ENCODE peak calls at places on chromosomes 16 and 17, in ten cellular contexts. J is left lobe of liver; N is HEK293T; C is HTR-8/SVneo; A is Panc1; P is aorta; M is left ventricle myocardium inferior; U is germinal center; W is hypothalamus; G is activated gamma-delta T cell treated with anti-CD3 and anti-CD28 coated beads, Interleukin-2, amount 50 U/mL, for 16 hours. X is an unnamed sample.

GRCh38 chr16:15773964-15774363 is 82.9 kb downstream of the MYH11 start:
- DNase-seq in M (no peak), C (no peak), W (no peak), A (no peak), P (no peak), G (no peak), U (no peak), J (no peak), N (no peak), X (no peak)

GRCh38 chr17:2271985-2272702 is 31.4 kb downstream of the SMG6 start:
- DNase-seq in P (no peak), J (no peak), W (no peak), A (no peak), C (no peak), G (no peak), M (no peak), U (no peak), N (no peak), X (no peak)

GRCh38 chr16:75114179-75114945 is 2.2 kb downstream of the LDHD start:
- DNase-seq in A (no peak), U (peak), W (no peak), N (no peak), M (no peak), P (no peak), C (no peak), G (no peak), J (no peak), X (peak)

GRCh38 chr17:6661464-6661848 is 9.9 kb downstream of the C17orf100 start:
- DNase-seq in M (no peak), J (no peak), C (no peak), P (no peak), N (no peak), U (no peak), G (no peak), A (no peak), W (no peak), X (no peak)

GRCh38 chr17:4334776-4335175 is 31.7 kb downstream of the UBE2G1 start:
- DNase-seq in J (no peak), M (no peak), W (no peak), G (no peak), N (no peak), P (no peak), A (no peak), C (no peak), U (no peak), X (no peak)

GRCh38 chr17:21119247-21119944 is 7.4 kb upstream of the DHRS7B start:
- DNase-seq in J (peak), A (peak), W (peak), P (peak), N (peak), U (peak), C (peak), G (peak), M (peak), X (peak)

GRCh38 chr17:82876602-82877391 is 37.0 kb upstream of the ZNF750 start:
- DNase-seq in N (peak), G (no peak), C (peak), A (no peak), P (peak), J (peak), U (no peak), W (peak), M (peak), X (peak)

GRCh38 chr17:2233441-2233947 is 70.1 kb downstream of the SMG6 start:
- DNase-seq in N (no peak), M (peak), J (no peak), P (no peak), C (peak), G (no peak), W (no peak), A (no peak), U (no peak), X (no peak)

GRCh38 chr16:76303637-76304314 is 26.6 kb downstream of the CNTNAP4 start:
- DNase-seq in N (no peak), U (no peak), P (no peak), W (no peak), C (no peak), G (no peak), M (no peak), A (no peak), J (no peak), X (no peak)

GRCh38 chr16:386641-387156 is 4.9 kb upstream of the PGAP6 start:
- DNase-seq in M (no peak), N (no peak), U (no peak), C (no peak), W (no peak), A (no peak), J (no peak), G (no peak), P (no peak), X (no peak)

GRCh38 chr17:29038511-29039300 is 4.2 kb upstream of the PIPOX start:
- DNase-seq in G (no peak), A (no peak), M (no peak), N (no peak), P (no peak), U (no peak), W (no peak), J (no peak), C (no peak), X (no peak)

GRCh38 chr16:89395150-89396142 is 94.9 kb downstream of the ANKRD11 start:
- DNase-seq in P (peak), J (peak), U (no peak), A (peak), G (no peak), C (peak), N (peak), M (peak), W (peak), X (peak)

GRCh38 chr17:78013683-78014467 is 55.4 kb downstream of the TNRC6C start:
- DNase-seq in C (peak), A (peak), N (peak), G (peak), U (peak), J (no peak), M (no peak), P (no peak), W (no peak), X (peak)

GRCh38 chr16:4402439-4403132 is 13.8 kb downstream of the CORO7 start:
- DNase-seq in P (peak), J (peak), A (no peak), M (peak), N (peak), C (peak), G (peak), W (peak), U (peak), X (peak)

GRCh38 chr16:27972500-27972899 is 91.0 kb downstream of the GSG1L start:
- DNase-seq in P (no peak), N (peak), J (no peak), M (no peak), A (peak), G (no peak), W (no peak), U (peak), C (peak), X (peak)

GRCh38 chr16:52812945-52813556 is 239.6 kb downstream of the CHD9NB start:
- DNase-seq in C (peak), J (no peak), W (no peak), P (no peak), G (no peak), A (peak), U (no peak), N (no peak), M (no peak), X (no peak)

GRCh38 chr17:50062323-50063243 is 6.7 kb downstream of the ITGA3 start:
- DNase-seq in N (no peak), U (no peak), J (no peak), W (no peak), A (no peak), G (no peak), C (peak), M (peak), P (peak), X (peak)

GRCh38 chr16:72677662-72678447 is 370.1 kb downstream of the ZFHX3 start:
- DNase-seq in M (no peak), N (no peak), W (no peak), J (no peak), P (no peak), A (no peak), U (no peak), G (no peak), C (no peak), X (no peak)

GRCh38 chr17:78896091-78896833 is 6.7 kb downstream of the CEP295NL start:
- DNase-seq in N (no peak), P (no peak), W (peak), G (no peak), A (no peak), U (no peak), C (no peak), J (no peak), M (no peak), X (no peak)

GRCh38 chr16:12572316-12572985 is 231.2 kb downstream of the CPPED1 start:
- DNase-seq in J (no peak), N (no peak), C (no peak), M (no peak), W (no peak), U (no peak), A (no peak), P (no peak), G (no peak), X (no peak)

GRCh38 chr17:56160395-56160889 is 7.2 kb downstream of the ANKFN1 start:
- DNase-seq in A (no peak), W (no peak), G (no peak), U (no peak), J (no peak), N (no peak), P (no peak), M (no peak), C (no peak), X (no peak)

GRCh38 chr17:76063880-76064546 is 8.3 kb downstream of the SRP68 start:
- DNase-seq in J (no peak), G (no peak), A (no peak), W (no peak), P (no peak), M (no peak), N (no peak), C (no peak), U (peak), X (no peak)

GRCh38 chr17:29292071-29292991 is 1.6 kb downstream of the NUFIP2 start:
- DNase-seq in P (peak), N (peak), W (peak), A (no peak), J (peak), M (peak), C (peak), G (peak), U (peak), X (peak)

GRCh38 chr17:70071620-70072019 is 3.4 kb upstream of the KCNJ16 start:
- DNase-seq in C (no peak), U (no peak), N (no peak), G (no peak), P (no peak), A (no peak), M (no peak), W (no peak), J (no peak), X (no peak)